ENCODE peak calls at places on chromosomes 13 and 19, in eight cellular contexts. G, K, D, E, W, O, Z and A are unnamed samples.

GRCh38 chr19:4360641-4361151 is 17.3 kb downstream of the MPND start:
- DNase-seq in G (no peak), K (no peak), D (no peak), E (no peak), W (no peak), O (no peak), Z (peak), A (no peak)

GRCh38 chr13:112740502-112741131 is 50.8 kb downstream of the ATP11A start:
- DNase-seq in G (peak), K (no peak), D (no peak), E (peak), W (no peak), O (peak), Z (no peak), A (no peak)

GRCh38 chr19:1495051-1495798 is 4.2 kb downstream of the REEP6 start:
- DNase-seq in G (no peak), K (no peak), D (no peak), E (no peak), W (no peak), O (no peak), Z (no peak), A (no peak)

GRCh38 chr13:108777421-108778420 is 148.3 kb downstream of the MYO16 start:
- DNase-seq in G (no peak), K (peak), D (peak), E (no peak), W (no peak), O (no peak), Z (no peak), A (no peak)

GRCh38 chr19:11554160-11554559 is 4.9 kb downstream of the ELOF1 start:
- DNase-seq in G (no peak), K (no peak), D (no peak), E (no peak), W (no peak), O (no peak), Z (no peak), A (no peak)

GRCh38 chr13:68748038-68748437 is 1359.6 kb upstream of the ATXN8OS start:
- DNase-seq in G (no peak), K (peak), D (no peak), E (no peak), W (no peak), O (no peak), Z (no peak), A (no peak)

GRCh38 chr19:39843919-39844793 is 2.0 kb downstream of the FBL start:
- DNase-seq in G (no peak), K (peak), D (no peak), E (no peak), W (no peak), O (no peak), Z (no peak), A (no peak)

GRCh38 chr19:33524024-33524664 is 2.6 kb upstream of the PEPD start:
- DNase-seq in G (no peak), K (no peak), D (no peak), E (no peak), W (no peak), O (peak), Z (no peak), A (no peak)

GRCh38 chr13:73842621-73843020 is 291.6 kb downstream of the KLF12 start:
- DNase-seq in G (no peak), K (no peak), D (no peak), E (no peak), W (no peak), O (no peak), Z (no peak), A (no peak)

GRCh38 chr13:20125129-20125782 is 35.6 kb downstream of the GJA3 start:
- DNase-seq in G (no peak), K (peak), D (no peak), E (peak), W (no peak), O (no peak), Z (no peak), A (no peak)

GRCh38 chr13:27619093-27619705 is 1.1 kb downstream of the LNX2 start:
- DNase-seq in G (no peak), K (peak), D (no peak), E (no peak), W (no peak), O (no peak), Z (no peak), A (no peak)

GRCh38 chr19:16326401-16327130 is 1.9 kb downstream of the KLF2 start:
- DNase-seq in G (peak), K (no peak), D (no peak), E (no peak), W (no peak), O (no peak), Z (no peak), A (no peak)

GRCh38 chr13:49629947-49630346 is 1.6 kb downstream of the ARL11 start:
- DNase-seq in G (no peak), K (no peak), D (no peak), E (no peak), W (no peak), O (no peak), Z (no peak), A (no peak)

GRCh38 chr13:98513837-98514236 is 63.1 kb downstream of the STK24 start:
- DNase-seq in G (no peak), K (no peak), D (no peak), E (no peak), W (no peak), O (no peak), Z (no peak), A (no peak)

GRCh38 chr13:64127192-64127591 is 2711.5 kb upstream of the PCDH20 start:
- DNase-seq in G (no peak), K (no peak), D (no peak), E (no peak), W (no peak), O (no peak), Z (no peak), A (no peak)

GRCh38 chr13:35857769-35858168 is 273.4 kb downstream of the DCLK1 start:
- DNase-seq in G (no peak), K (no peak), D (no peak), E (no peak), W (no peak), O (no peak), Z (no peak), A (no peak)

GRCh38 chr19:14091885-14092462 is 1.4 kb upstream of the SAMD1 start:
- DNase-seq in G (no peak), K (no peak), D (no peak), E (no peak), W (no peak), O (no peak), Z (no peak), A (no peak)

GRCh38 chr13:114122591-114123211 is 9.7 kb downstream of the RASA3 start:
- DNase-seq in G (no peak), K (no peak), D (no peak), E (no peak), W (no peak), O (no peak), Z (peak), A (no peak)

DNA sequence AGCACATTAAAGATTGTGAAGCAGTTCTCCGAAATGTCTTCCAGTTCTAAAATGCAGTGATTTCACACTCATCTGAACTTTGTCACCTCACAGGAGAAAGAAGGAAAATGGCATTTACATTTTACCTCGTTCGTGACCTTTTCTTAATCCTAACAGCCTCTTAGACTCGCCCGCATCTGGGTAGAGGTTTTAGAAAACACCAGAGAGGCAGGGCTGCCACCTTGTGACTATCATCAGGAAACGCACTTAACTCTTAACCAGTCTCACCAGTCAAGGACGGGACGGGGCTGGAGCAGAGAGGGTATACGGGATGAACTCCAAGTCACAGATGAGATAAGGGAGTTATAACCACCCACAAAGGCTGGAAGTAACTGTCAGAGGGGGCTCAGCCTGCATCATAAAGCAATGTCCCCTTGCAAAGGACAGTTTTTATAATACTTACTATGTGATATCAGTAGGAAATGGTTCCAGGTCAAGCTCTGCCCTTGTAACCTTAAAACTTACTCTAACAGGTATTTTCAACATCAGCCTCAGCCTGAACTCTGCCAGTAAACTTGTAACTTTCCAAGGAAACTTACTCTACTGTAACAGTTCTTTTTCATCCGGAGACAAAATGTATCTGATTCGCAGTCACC is 8.6 kb upstream of the CEACAM6 start:
- DNase-seq in G (peak), K (peak), D (peak), E (peak), W (no peak), O (no peak), Z (peak), A (no peak)
- TF ChIP-seq CTCF in G (peak), K (peak), D (peak), E (peak), W (no peak), O (no peak), Z (peak), A (peak)

GRCh38 chr13:96984061-96984508 is 10.2 kb downstream of the OXGR1 start:
- DNase-seq in G (peak), K (peak), D (peak), E (no peak), W (no peak), O (peak), Z (peak), A (no peak)
- TF ChIP-seq CTCF in G (no peak), K (peak), D (peak), E (no peak), W (no peak), O (peak), Z (peak), A (peak)

DNA sequence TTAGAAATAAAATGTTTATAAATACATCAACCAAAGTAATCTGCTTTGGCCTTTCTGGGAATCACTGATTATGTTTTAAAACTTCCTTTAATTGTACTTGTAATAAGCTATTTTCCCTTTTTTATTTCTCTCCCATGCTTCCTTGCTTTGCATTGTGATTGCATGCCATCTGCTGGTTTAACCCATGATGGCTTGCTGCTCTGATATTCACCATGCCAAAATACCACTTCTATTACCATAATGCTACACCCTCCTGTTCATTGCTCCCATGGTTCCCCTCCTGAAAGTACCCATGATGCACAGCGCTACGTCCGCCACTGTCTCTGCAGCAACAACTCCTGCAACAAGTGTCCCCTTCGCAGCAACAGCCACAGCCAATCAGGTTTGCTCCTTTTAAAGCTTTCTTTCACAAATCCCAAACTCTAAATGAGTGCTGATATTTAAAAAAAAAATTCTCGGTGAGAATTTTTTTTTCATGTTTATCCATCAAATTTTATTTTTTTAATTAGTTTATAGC is 67.7 kb upstream of the RAP2A start:
- DNase-seq in G (no peak), K (peak), D (no peak), E (no peak), W (no peak), O (no peak), Z (no peak), A (no peak)
- TF ChIP-seq CTCF in G (no peak), K (peak), D (no peak), E (peak), W (no peak), O (no peak), Z (no peak), A (no peak)

GRCh38 chr13:59519776-59520175 is 644.0 kb downstream of the DIAPH3 start:
- DNase-seq in G (no peak), K (no peak), D (no peak), E (no peak), W (no peak), O (no peak), Z (no peak), A (no peak)
- TF ChIP-seq CTCF in G (no peak), K (no peak), D (no peak), E (no peak), W (no peak), O (no peak), Z (no peak), A (no peak)

GRCh38 chr19:15118248-15118647 is 11.0 kb downstream of the SYDE1 start:
- DNase-seq in G (no peak), K (no peak), D (peak), E (no peak), W (no peak), O (no peak), Z (no peak), A (no peak)

GRCh38 chr19:15122331-15123030 is 15.3 kb downstream of the SYDE1 start:
- DNase-seq in G (peak), K (no peak), D (no peak), E (no peak), W (no peak), O (no peak), Z (no peak), A (no peak)

GRCh38 chr19:15123031-15123890 is 16.1 kb downstream of the SYDE1 start:
- DNase-seq in G (no peak), K (no peak), D (no peak), E (no peak), W (no peak), O (no peak), Z (no peak), A (no peak)

GRCh38 chr19:15118789-15119494 is 11.7 kb downstream of the SYDE1 start:
- DNase-seq in G (no peak), K (no peak), D (no peak), E (no peak), W (no peak), O (no peak), Z (no peak), A (no peak)

DNA sequence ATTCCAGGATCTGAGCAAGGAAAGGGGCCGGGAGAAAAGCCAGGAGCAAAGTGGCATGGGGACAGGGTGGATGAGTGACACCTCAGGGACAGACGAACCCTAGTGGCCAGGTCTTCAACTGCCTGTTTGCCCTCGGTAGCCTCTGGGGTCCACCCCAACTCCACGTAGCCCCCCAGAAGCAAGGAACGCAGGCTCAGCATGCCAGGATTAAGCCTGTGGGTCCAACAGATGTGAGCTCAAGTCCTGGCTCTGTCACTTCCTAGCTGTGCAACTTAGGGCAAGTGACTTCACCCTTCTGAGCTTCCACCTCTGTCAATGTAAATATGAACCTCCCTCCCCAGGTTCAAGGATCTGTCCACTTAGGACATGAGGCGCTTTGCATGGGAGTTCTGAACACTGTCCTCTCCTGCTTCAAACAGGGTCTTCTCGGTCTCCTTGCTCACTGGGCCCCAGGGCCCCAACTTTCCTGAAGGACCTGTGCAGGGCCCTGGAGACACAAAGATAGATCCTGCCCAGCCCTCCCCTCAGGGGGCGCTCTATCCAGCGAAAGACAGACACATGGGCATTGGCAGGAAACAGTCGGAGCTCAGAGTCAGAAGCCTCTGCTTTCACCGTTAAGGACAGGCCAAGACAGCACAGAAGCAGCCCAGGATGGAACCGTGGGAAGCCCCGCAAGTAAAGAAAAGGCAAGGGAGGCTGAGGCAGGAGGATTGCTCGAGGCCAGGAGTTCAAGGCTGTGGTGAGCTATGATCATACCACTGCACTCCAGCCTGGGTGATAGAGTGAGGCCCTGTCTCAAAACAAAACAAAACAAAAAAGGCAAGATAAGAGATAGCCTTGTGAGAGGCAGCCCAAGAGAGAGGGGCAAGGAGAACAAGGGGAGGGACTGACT is 13.2 kb downstream of the SYDE1 start:
- DNase-seq in G (no peak), K (no peak), D (no peak), E (no peak), W (no peak), O (no peak), Z (no peak), A (no peak)
- TF ChIP-seq CTCF in G (no peak), K (no peak), D (no peak), E (no peak), W (no peak), O (no peak), Z (no peak), A (no peak)

GRCh38 chr13:38752726-38753125 is 65.8 kb downstream of the FREM2 start:
- DNase-seq in G (no peak), K (no peak), D (no peak), E (no peak), W (no peak), O (no peak), Z (no peak), A (no peak)
- TF ChIP-seq CTCF in G (no peak), K (no peak), D (no peak), E (no peak), W (no peak), O (no peak), Z (no peak), A (no peak)

DNA sequence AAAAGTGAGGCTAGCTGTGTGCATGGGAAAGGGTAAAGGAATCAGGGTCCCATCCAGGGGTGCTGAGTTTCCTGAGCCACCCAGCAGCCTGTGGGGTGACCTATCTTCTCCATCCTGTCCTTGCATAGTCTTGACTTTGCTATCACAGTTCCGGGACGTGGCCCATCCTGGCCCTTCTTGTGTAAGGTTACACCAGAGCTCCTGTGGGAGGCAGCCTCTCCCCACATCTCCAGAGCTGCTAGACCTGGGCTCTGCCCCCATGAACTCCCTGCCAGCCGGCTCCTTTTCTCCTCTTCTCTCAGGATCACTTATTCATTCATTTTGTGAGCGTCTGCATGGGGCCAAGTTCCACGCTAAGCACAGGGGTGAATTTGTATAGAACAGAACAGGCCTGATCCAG is 238.9 kb downstream of the TSHZ3 start:
- DNase-seq in G (no peak), K (no peak), D (no peak), E (peak), W (no peak), O (peak), Z (no peak), A (no peak)
- TF ChIP-seq CTCF in G (no peak), K (no peak), D (no peak), E (peak), W (no peak), O (peak), Z (no peak), A (peak)

GRCh38 chr19:19321143-19321577 is 531 bp downstream of the MAU2 start:
- DNase-seq in G (no peak), K (peak), D (no peak), E (no peak), W (no peak), O (no peak), Z (no peak), A (no peak)
- TF ChIP-seq CTCF in G (no peak), K (no peak), D (no peak), E (no peak), W (no peak), O (no peak), Z (no peak), A (no peak)

GRCh38 chr19:19385900-19386339 is 19.6 kb upstream of the GATAD2A start:
- DNase-seq in G (no peak), K (no peak), D (peak), E (no peak), W (peak), O (peak), Z (peak), A (no peak)

GRCh38 chr19:19387108-19387507 is 18.4 kb upstream of the GATAD2A start:
- DNase-seq in G (no peak), K (no peak), D (no peak), E (no peak), W (no peak), O (no peak), Z (no peak), A (no peak)

GRCh38 chr19:19384486-19384885 is 21.0 kb upstream of the GATAD2A start:
- DNase-seq in G (no peak), K (no peak), D (no peak), E (no peak), W (no peak), O (no peak), Z (no peak), A (no peak)

GRCh38 chr19:19385131-19385899 is 20.2 kb upstream of the GATAD2A start:
- DNase-seq in G (peak), K (peak), D (peak), E (peak), W (peak), O (peak), Z (peak), A (peak)

DNA sequence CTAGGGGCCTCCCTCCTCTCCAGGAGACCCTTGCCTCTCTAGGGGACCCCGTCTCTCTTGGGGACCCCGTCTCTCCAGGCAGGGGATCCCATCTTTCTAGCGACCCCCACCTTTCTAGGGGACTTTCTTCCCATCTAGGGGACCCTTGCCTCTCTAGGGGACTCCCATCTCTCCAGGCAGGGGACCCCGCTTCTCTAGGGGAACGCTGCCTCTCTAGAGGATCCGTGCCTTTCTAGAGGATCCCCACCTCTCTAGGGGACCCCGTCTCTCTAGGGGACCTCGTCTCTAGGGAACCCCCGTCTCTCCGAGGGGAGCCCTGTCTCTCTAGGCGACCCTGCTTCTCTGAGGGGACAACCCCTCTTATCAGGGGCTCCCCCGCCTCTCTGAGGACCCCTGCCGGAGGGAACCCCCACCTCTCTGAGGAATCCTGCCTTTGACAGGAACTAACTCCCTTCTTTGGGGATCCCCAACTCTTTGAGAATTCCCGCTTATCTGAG is 19.1 kb upstream of the GATAD2A start:
- DNase-seq in G (no peak), K (no peak), D (no peak), E (no peak), W (no peak), O (no peak), Z (no peak), A (no peak)
- TF ChIP-seq CTCF in G (no peak), K (peak), D (peak), E (no peak), W (no peak), O (no peak), Z (no peak), A (peak)

DNA sequence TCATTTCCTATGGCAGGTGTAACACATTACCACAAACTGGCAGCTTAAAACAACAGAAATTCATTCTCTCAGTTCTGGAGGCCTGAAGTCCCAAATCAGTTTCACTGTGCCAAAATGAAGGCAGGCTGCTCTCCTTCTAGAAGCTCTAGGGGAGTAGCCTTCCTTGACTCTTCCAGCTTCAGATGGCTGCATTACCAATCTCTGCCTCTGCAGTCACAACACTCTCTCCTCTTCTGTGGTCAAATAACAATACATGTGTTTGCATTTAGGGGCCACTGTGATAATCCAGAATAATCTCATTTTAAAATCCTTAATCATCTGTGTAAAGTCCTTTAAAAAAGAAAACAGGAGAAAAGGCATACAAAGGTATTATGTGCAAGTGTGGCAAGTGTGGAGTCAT is 7.8 kb downstream of the DIAPH3 start:
- DNase-seq in G (no peak), K (no peak), D (no peak), E (no peak), W (no peak), O (no peak), Z (no peak), A (no peak)
- TF ChIP-seq CTCF in G (no peak), K (no peak), D (no peak), E (no peak), W (no peak), O (no peak), Z (no peak), A (no peak)